ENCODE peak calls at places on chromosomes 4 and X, in eight cellular contexts. T is Karpas-422; X is tibial nerve; C is spleen; U is pancreas; P is CD4-positive, alpha-beta T cell; J is mammary epithelial cell; G is MM.1S. L is an unnamed sample.
A peak's percentile ranks its signal among the peaks of the same experiment; 100 is the strongest.

GRCh38 chr4:150381671-150382427 is 200.1 kb upstream of the MAB21L2 start:
- DNase-seq in T (no peak), X (no peak), C (no peak), U (no peak), P (no peak), J (no peak), G (no peak), L (no peak)

GRCh38 chr4:25253072-25253447 is 19.2 kb downstream of the PI4K2B start:
- DNase-seq in T (no peak), X (no peak), C (no peak), U (no peak), P (no peak), J (peak; percentile 32), G (no peak), L (no peak)

GRCh38 chr4:103498161-103499070 is 221.4 kb downstream of the TACR3 start:
- DNase-seq in T (no peak), X (no peak), C (peak; percentile 33), U (no peak), P (no peak), J (peak; percentile 55), G (no peak), L (no peak)

GRCh38 chrX:38275615-38276014 is 51.7 kb downstream of the RPGR start:
- DNase-seq in T (no peak), X (no peak), C (no peak), U (no peak), P (no peak), J (peak; percentile 79), G (no peak), L (no peak)

GRCh38 chr4:93764647-93765246 is 63.8 kb upstream of the ATOH1 start:
- DNase-seq in T (peak; percentile 81), X (peak; percentile 65), C (no peak), U (no peak), P (no peak), J (peak; percentile 26), G (peak; percentile 53), L (no peak)

GRCh38 chrX:12956704-12957541 is 18.0 kb upstream of the TMSB4X start:
- DNase-seq in T (peak; percentile 94), X (no peak), C (no peak), U (no peak), P (peak; percentile 46), J (peak; percentile 69), G (peak; percentile 88), L (no peak)

GRCh38 chrX:56728321-56728720 is 722 bp upstream of the NBDY start:
- DNase-seq in T (peak; percentile 50), X (no peak), C (no peak), U (no peak), P (no peak), J (no peak), G (peak; percentile 32), L (no peak)

GRCh38 chr4:8296491-8296890 is 26.9 kb downstream of the HTRA3 start:
- DNase-seq in T (no peak), X (no peak), C (peak; percentile 24), U (no peak), P (no peak), J (no peak), G (no peak), L (no peak)

GRCh38 chrX:130869239-130869638 is 33.8 kb downstream of the ENOX2 start:
- DNase-seq in T (no peak), X (no peak), C (no peak), U (no peak), P (no peak), J (no peak), G (no peak), L (no peak)

GRCh38 chr4:133151681-133152329 is 2.7 kb downstream of the PCDH10 start:
- DNase-seq in T (no peak), X (no peak), C (no peak), U (no peak), P (no peak), J (no peak), G (no peak), L (no peak)

GRCh38 chr4:78166582-78166981 is 109.5 kb downstream of the FRAS1 start:
- DNase-seq in T (no peak), X (no peak), C (no peak), U (no peak), P (no peak), J (peak; percentile 23), G (peak; percentile 33), L (no peak)

GRCh38 chrX:54357414-54358377 is at the start of gene WNK3:
- DNase-seq in T (no peak), X (peak; percentile 58), C (peak; percentile 81), U (peak; percentile 51), P (peak; percentile 46), J (peak; percentile 32), G (no peak), L (peak; percentile 52)

GRCh38 chr4:130293692-130294091 is 1197.7 kb downstream of the C4orf33 start:
- DNase-seq in T (no peak), X (no peak), C (no peak), U (no peak), P (no peak), J (no peak), G (no peak), L (no peak)

GRCh38 chr4:184825394-184826314 is at the start of gene ACSL1:
- DNase-seq in T (peak; percentile 72), X (peak; percentile 73), C (peak; percentile 97), U (peak; percentile 67), P (peak; percentile 78), J (peak; percentile 56), G (peak; percentile 82), L (peak; percentile 76)
- H3K27ac ChIP-seq in T (no peak within 1 kb of the TSS), X (peak within 1 kb of the TSS; percentile 80), C (peak within 1 kb of the TSS; percentile 91), U (peak within 1 kb of the TSS; percentile 33), P (peak within 1 kb of the TSS; percentile 31), J (peak within 1 kb of the TSS; percentile 55), G (no peak within 1 kb of the TSS), L (peak within 1 kb of the TSS; percentile 83)

DNA sequence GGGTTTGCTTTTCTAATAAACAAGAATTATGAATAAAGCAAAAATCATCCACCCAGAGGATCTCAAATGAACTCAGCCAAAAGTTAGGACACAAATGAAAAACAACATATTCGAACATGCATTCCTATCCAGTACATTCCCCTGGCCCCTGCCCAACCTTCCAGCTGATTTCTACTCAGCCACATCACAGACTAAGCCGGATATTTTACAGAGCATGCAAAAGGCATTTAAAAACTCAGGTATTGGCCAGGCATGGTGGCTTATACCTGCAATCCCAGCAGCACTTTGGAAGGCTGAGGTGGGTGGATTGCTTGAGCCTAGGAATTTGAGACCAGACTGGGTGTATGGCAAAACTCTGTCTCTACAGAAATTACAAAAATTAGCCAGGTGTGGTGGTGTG is 54.6 kb downstream of the RELL1 start:
- DNase-seq in T (no peak), X (peak; percentile 45), C (no peak), U (no peak), P (no peak), J (no peak), G (no peak), L (no peak)
- H3K27ac ChIP-seq in T (no peak overlapping the region), X (no peak overlapping the region), C (no peak overlapping the region), U (no peak overlapping the region), P (no peak overlapping the region), J (no peak overlapping the region), G (no peak overlapping the region), L (no peak overlapping the region)

GRCh38 chr4:77031544-77031943 is 44.2 kb downstream of the CCNI start:
- DNase-seq in T (no peak), X (no peak), C (no peak), U (no peak), P (no peak), J (no peak), G (no peak), L (no peak)
- H3K27ac ChIP-seq in T (no peak overlapping the region), X (no peak overlapping the region), C (no peak overlapping the region), U (no peak overlapping the region), P (no peak overlapping the region), J (no peak overlapping the region), G (no peak overlapping the region), L (no peak overlapping the region)

GRCh38 chr4:40032785-40033184 is 23.9 kb upstream of the N4BP2 start:
- DNase-seq in T (no peak), X (no peak), C (no peak), U (no peak), P (no peak), J (no peak), G (no peak), L (no peak)

GRCh38 chr4:40038972-40039371 is 17.7 kb upstream of the N4BP2 start:
- DNase-seq in T (no peak), X (no peak), C (no peak), U (no peak), P (no peak), J (peak; percentile 81), G (no peak), L (no peak)

GRCh38 chr4:40033603-40034002 is 23.0 kb upstream of the N4BP2 start:
- DNase-seq in T (no peak), X (no peak), C (no peak), U (no peak), P (no peak), J (no peak), G (no peak), L (no peak)
- H3K27ac ChIP-seq in T (no peak overlapping the region), X (no peak overlapping the region), C (no peak overlapping the region), U (no peak overlapping the region), P (no peak overlapping the region), J (no peak overlapping the region), G (no peak overlapping the region), L (no peak overlapping the region)

GRCh38 chr4:73404457-73404856 is 370 bp downstream of the ALB start:
- DNase-seq in T (no peak), X (no peak), C (no peak), U (no peak), P (no peak), J (no peak), G (no peak), L (no peak)

GRCh38 chr4:73405138-73405537 is 1.1 kb downstream of the ALB start:
- DNase-seq in T (no peak), X (no peak), C (no peak), U (no peak), P (no peak), J (no peak), G (no peak), L (no peak)

GRCh38 chr4:73404042-73404441 is at the start of gene ALB:
- DNase-seq in T (no peak), X (no peak), C (no peak), U (no peak), P (no peak), J (no peak), G (no peak), L (no peak)

GRCh38 chr4:73396993-73397972 is 6.8 kb upstream of the ALB start:
- DNase-seq in T (no peak), X (no peak), C (no peak), U (no peak), P (no peak), J (no peak), G (no peak), L (no peak)

DNA sequence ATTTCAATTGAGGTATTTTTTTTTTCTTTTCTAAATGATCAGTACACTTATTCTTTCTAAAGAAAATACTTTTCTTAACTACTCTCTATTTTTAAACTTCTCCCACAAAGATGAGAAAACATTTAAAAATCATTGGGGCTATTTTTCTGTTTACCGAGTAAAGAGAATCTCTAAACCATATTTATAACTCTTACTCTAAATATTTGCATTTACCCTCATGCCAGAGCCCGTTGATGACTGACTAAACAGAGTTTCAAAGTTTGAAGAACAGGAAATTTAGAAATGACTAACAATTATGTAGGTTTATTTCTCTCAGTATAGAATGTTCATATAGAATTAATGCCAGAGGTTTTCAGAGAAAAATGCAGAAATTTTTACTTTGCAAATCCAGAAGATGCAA is 2.7 kb upstream of the ALB start:
- DNase-seq in T (no peak), X (no peak), C (no peak), U (no peak), P (no peak), J (no peak), G (no peak), L (no peak)
- H3K27ac ChIP-seq in T (no peak overlapping the region), X (no peak overlapping the region), C (no peak overlapping the region), U (no peak overlapping the region), P (no peak overlapping the region), J (no peak overlapping the region), G (no peak overlapping the region), L (no peak overlapping the region)